ENCODE peak calls at places on chromosomes 6 and 20, in eight cellular contexts. One of them, this sample, is unnamed.

GRCh38 chr20:19577692-19578091 is 180.4 kb upstream of the RIN2 start:
- DNase-seq in IMR-90: no peak
- DNase-seq in right lobe of liver: no peak
- DNase-seq in esophagus muscularis mucosa: no peak
- DNase-seq in gastrocnemius medialis: no peak
- DNase-seq in stomach: no peak
- DNase-seq in body of pancreas: no peak
- DNase-seq in sigmoid colon: no peak
- DNase-seq in this sample: no peak

GRCh38 chr6:157276134-157276532 is 47.2 kb downstream of the TMEM242 start:
- DNase-seq in IMR-90: no peak
- DNase-seq in right lobe of liver: no peak
- DNase-seq in esophagus muscularis mucosa: no peak
- DNase-seq in gastrocnemius medialis: no peak
- DNase-seq in stomach: no peak
- DNase-seq in body of pancreas: peak; percentile 53
- DNase-seq in sigmoid colon: no peak
- DNase-seq in this sample: no peak

GRCh38 chr6:18308070-18308735 is 43.9 kb upstream of the DEK start:
- DNase-seq in IMR-90: peak; percentile 89
- DNase-seq in right lobe of liver: no peak
- DNase-seq in esophagus muscularis mucosa: no peak
- DNase-seq in gastrocnemius medialis: no peak
- DNase-seq in stomach: no peak
- DNase-seq in body of pancreas: no peak
- DNase-seq in sigmoid colon: no peak
- DNase-seq in this sample: no peak

GRCh38 chr6:166366921-166367320 is 15.8 kb downstream of the MPC1 start:
- DNase-seq in IMR-90: no peak
- DNase-seq in right lobe of liver: no peak
- DNase-seq in esophagus muscularis mucosa: no peak
- DNase-seq in gastrocnemius medialis: no peak
- DNase-seq in stomach: no peak
- DNase-seq in body of pancreas: no peak
- DNase-seq in sigmoid colon: no peak
- DNase-seq in this sample: no peak

GRCh38 chr6:31266721-31267360 is 5.1 kb downstream of the HLA-C start:
- DNase-seq in IMR-90: no peak
- DNase-seq in right lobe of liver: no peak
- DNase-seq in esophagus muscularis mucosa: no peak
- DNase-seq in gastrocnemius medialis: no peak
- DNase-seq in stomach: no peak
- DNase-seq in body of pancreas: no peak
- DNase-seq in sigmoid colon: no peak
- DNase-seq in this sample: no peak

GRCh38 chr20:34922654-34923381 is 32.8 kb downstream of the GSS start:
- DNase-seq in IMR-90: peak; percentile 83
- DNase-seq in right lobe of liver: no peak
- DNase-seq in esophagus muscularis mucosa: no peak
- DNase-seq in gastrocnemius medialis: peak; percentile 76
- DNase-seq in stomach: peak; percentile 42
- DNase-seq in body of pancreas: peak; percentile 46
- DNase-seq in sigmoid colon: no peak
- DNase-seq in this sample: peak; percentile 60

GRCh38 chr6:109239918-109240321 is 142.3 kb downstream of the CD164 start:
- DNase-seq in IMR-90: no peak
- DNase-seq in right lobe of liver: no peak
- DNase-seq in esophagus muscularis mucosa: peak; percentile 24
- DNase-seq in gastrocnemius medialis: no peak
- DNase-seq in stomach: no peak
- DNase-seq in body of pancreas: no peak
- DNase-seq in sigmoid colon: no peak
- DNase-seq in this sample: no peak

GRCh38 chr6:658244-658643 is 1.3 kb upstream of the HUS1B start:
- DNase-seq in IMR-90: peak; percentile 88
- DNase-seq in right lobe of liver: no peak
- DNase-seq in esophagus muscularis mucosa: no peak
- DNase-seq in gastrocnemius medialis: no peak
- DNase-seq in stomach: no peak
- DNase-seq in body of pancreas: no peak
- DNase-seq in sigmoid colon: no peak
- DNase-seq in this sample: no peak

GRCh38 chr6:158911746-158912158 is 88.2 kb downstream of the RSPH3 start:
- DNase-seq in IMR-90: no peak
- DNase-seq in right lobe of liver: no peak
- DNase-seq in esophagus muscularis mucosa: no peak
- DNase-seq in gastrocnemius medialis: no peak
- DNase-seq in stomach: peak; percentile 37
- DNase-seq in body of pancreas: no peak
- DNase-seq in sigmoid colon: no peak
- DNase-seq in this sample: no peak

GRCh38 chr6:30614843-30615218 is 2.2 kb downstream of the PPP1R10 start:
- DNase-seq in IMR-90: peak; percentile 98
- DNase-seq in right lobe of liver: peak; percentile 60
- DNase-seq in esophagus muscularis mucosa: peak; percentile 95
- DNase-seq in gastrocnemius medialis: peak; percentile 93
- DNase-seq in stomach: peak; percentile 83
- DNase-seq in body of pancreas: peak; percentile 88
- DNase-seq in sigmoid colon: peak; percentile 96
- DNase-seq in this sample: peak; percentile 93

GRCh38 chr6:144195671-144196070 is 45.4 kb downstream of the STX11 start:
- DNase-seq in IMR-90: peak; percentile 62
- DNase-seq in right lobe of liver: no peak
- DNase-seq in esophagus muscularis mucosa: no peak
- DNase-seq in gastrocnemius medialis: no peak
- DNase-seq in stomach: no peak
- DNase-seq in body of pancreas: no peak
- DNase-seq in sigmoid colon: no peak
- DNase-seq in this sample: no peak

GRCh38 chr6:155872961-155873360 is 417.3 kb upstream of the NOX3 start:
- DNase-seq in IMR-90: no peak
- DNase-seq in right lobe of liver: no peak
- DNase-seq in esophagus muscularis mucosa: no peak
- DNase-seq in gastrocnemius medialis: no peak
- DNase-seq in stomach: no peak
- DNase-seq in body of pancreas: no peak
- DNase-seq in sigmoid colon: no peak
- DNase-seq in this sample: no peak

GRCh38 chr6:46879003-46879402 is 42.7 kb downstream of the ADGRF5 start:
- DNase-seq in IMR-90: no peak
- DNase-seq in right lobe of liver: no peak
- DNase-seq in esophagus muscularis mucosa: no peak
- DNase-seq in gastrocnemius medialis: no peak
- DNase-seq in stomach: no peak
- DNase-seq in body of pancreas: no peak
- DNase-seq in sigmoid colon: no peak
- DNase-seq in this sample: no peak

GRCh38 chr6:143449731-143450452 is 603 bp downstream of the ADAT2 start:
- DNase-seq in IMR-90: peak; percentile 23
- DNase-seq in right lobe of liver: peak; percentile 25
- DNase-seq in esophagus muscularis mucosa: no peak
- DNase-seq in gastrocnemius medialis: peak; percentile 12
- DNase-seq in stomach: no peak
- DNase-seq in body of pancreas: peak; percentile 26
- DNase-seq in sigmoid colon: no peak
- DNase-seq in this sample: peak; percentile 17

GRCh38 chr20:25324412-25324811 is 66.2 kb downstream of the ABHD12 start:
- DNase-seq in IMR-90: no peak
- DNase-seq in right lobe of liver: peak; percentile 58
- DNase-seq in esophagus muscularis mucosa: no peak
- DNase-seq in gastrocnemius medialis: peak; percentile 54
- DNase-seq in stomach: no peak
- DNase-seq in body of pancreas: no peak
- DNase-seq in sigmoid colon: no peak
- DNase-seq in this sample: no peak

GRCh38 chr6:69732640-69733039 is 64.2 kb downstream of the LMBRD1 start:
- DNase-seq in IMR-90: no peak
- DNase-seq in right lobe of liver: no peak
- DNase-seq in esophagus muscularis mucosa: no peak
- DNase-seq in gastrocnemius medialis: no peak
- DNase-seq in stomach: no peak
- DNase-seq in body of pancreas: no peak
- DNase-seq in sigmoid colon: no peak
- DNase-seq in this sample: no peak

GRCh38 chr20:56503911-56504310 is 20.6 kb upstream of the FAM209A start:
- DNase-seq in IMR-90: no peak
- DNase-seq in right lobe of liver: no peak
- DNase-seq in esophagus muscularis mucosa: no peak
- DNase-seq in gastrocnemius medialis: no peak
- DNase-seq in stomach: no peak
- DNase-seq in body of pancreas: no peak
- DNase-seq in sigmoid colon: no peak
- DNase-seq in this sample: no peak

GRCh38 chr6:124027392-124027791 is 223.7 kb downstream of the NKAIN2 start:
- DNase-seq in IMR-90: no peak
- DNase-seq in right lobe of liver: no peak
- DNase-seq in esophagus muscularis mucosa: no peak
- DNase-seq in gastrocnemius medialis: no peak
- DNase-seq in stomach: no peak
- DNase-seq in body of pancreas: no peak
- DNase-seq in sigmoid colon: no peak
- DNase-seq in this sample: no peak

GRCh38 chr6:71698698-71699097 is 187.7 kb upstream of the RIMS1 start:
- DNase-seq in IMR-90: no peak
- DNase-seq in right lobe of liver: no peak
- DNase-seq in esophagus muscularis mucosa: no peak
- DNase-seq in gastrocnemius medialis: no peak
- DNase-seq in stomach: no peak
- DNase-seq in body of pancreas: no peak
- DNase-seq in sigmoid colon: no peak
- DNase-seq in this sample: no peak

GRCh38 chr20:21105429-21106170 is 558 bp downstream of the LINC00237 start:
- DNase-seq in IMR-90: no peak
- DNase-seq in right lobe of liver: no peak
- DNase-seq in esophagus muscularis mucosa: no peak
- DNase-seq in gastrocnemius medialis: no peak
- DNase-seq in stomach: no peak
- DNase-seq in body of pancreas: no peak
- DNase-seq in sigmoid colon: no peak
- DNase-seq in this sample: no peak

GRCh38 chr20:58366016-58366415 is 23.0 kb upstream of the VAPB start:
- DNase-seq in IMR-90: no peak
- DNase-seq in right lobe of liver: no peak
- DNase-seq in esophagus muscularis mucosa: no peak
- DNase-seq in gastrocnemius medialis: no peak
- DNase-seq in stomach: no peak
- DNase-seq in body of pancreas: no peak
- DNase-seq in sigmoid colon: no peak
- DNase-seq in this sample: no peak

GRCh38 chr6:142155895-142156757 is 9.1 kb downstream of the VTA1 start:
- DNase-seq in IMR-90: peak; percentile 37
- DNase-seq in right lobe of liver: no peak
- DNase-seq in esophagus muscularis mucosa: no peak
- DNase-seq in gastrocnemius medialis: no peak
- DNase-seq in stomach: no peak
- DNase-seq in body of pancreas: no peak
- DNase-seq in sigmoid colon: no peak
- DNase-seq in this sample: no peak

GRCh38 chr20:2840138-2840966 is at the start of the genes PCED1A and VPS16:
- DNase-seq in IMR-90: peak; percentile 85
- DNase-seq in right lobe of liver: peak; percentile 90
- DNase-seq in esophagus muscularis mucosa: peak; percentile 96
- DNase-seq in gastrocnemius medialis: peak; percentile 82
- DNase-seq in stomach: peak; percentile 89
- DNase-seq in body of pancreas: peak; percentile 87
- DNase-seq in sigmoid colon: peak; percentile 93
- DNase-seq in this sample: peak; percentile 80
- TF ChIP-seq POLR2A in IMR-90: no peak
- TF ChIP-seq POLR2A in right lobe of liver: peak; percentile 64
- TF ChIP-seq POLR2A in esophagus muscularis mucosa: no peak
- TF ChIP-seq POLR2A in gastrocnemius medialis: peak; percentile 60
- TF ChIP-seq POLR2A in stomach: no peak
- TF ChIP-seq POLR2A in body of pancreas: peak; percentile 72
- TF ChIP-seq POLR2A in sigmoid colon: peak; percentile 25
- TF ChIP-seq POLR2A in this sample: peak; percentile 46

GRCh38 chr20:59756241-59756640 is 151.9 kb downstream of the PHACTR3 start:
- DNase-seq in IMR-90: no peak
- DNase-seq in right lobe of liver: no peak
- DNase-seq in esophagus muscularis mucosa: no peak
- DNase-seq in gastrocnemius medialis: no peak
- DNase-seq in stomach: no peak
- DNase-seq in body of pancreas: no peak
- DNase-seq in sigmoid colon: no peak
- DNase-seq in this sample: no peak
- H3K27ac ChIP-seq in IMR-90: no peak overlapping the region
- H3K27ac ChIP-seq in right lobe of liver: no peak overlapping the region
- H3K27ac ChIP-seq in esophagus muscularis mucosa: no peak overlapping the region
- H3K27ac ChIP-seq in gastrocnemius medialis: no peak overlapping the region
- H3K27ac ChIP-seq in stomach: no peak overlapping the region
- H3K27ac ChIP-seq in body of pancreas: no peak overlapping the region
- H3K27ac ChIP-seq in sigmoid colon: no peak overlapping the region
- H3K27ac ChIP-seq in this sample: no peak overlapping the region

GRCh38 chr6:101129851-101130250 is 248.7 kb upstream of the ASCC3 start:
- DNase-seq in IMR-90: no peak
- DNase-seq in right lobe of liver: no peak
- DNase-seq in esophagus muscularis mucosa: no peak
- DNase-seq in gastrocnemius medialis: no peak
- DNase-seq in stomach: no peak
- DNase-seq in body of pancreas: no peak
- DNase-seq in sigmoid colon: no peak
- DNase-seq in this sample: no peak
- H3K27me3 ChIP-seq in IMR-90: no peaks in the 10 kb centered on the region
- H3K27me3 ChIP-seq in right lobe of liver: no peaks in the 10 kb centered on the region
- H3K27me3 ChIP-seq in esophagus muscularis mucosa: no peaks in the 10 kb centered on the region
- H3K27me3 ChIP-seq in gastrocnemius medialis: no peaks in the 10 kb centered on the region
- H3K27me3 ChIP-seq in stomach: no peaks in the 10 kb centered on the region
- H3K27me3 ChIP-seq in body of pancreas: no peaks in the 10 kb centered on the region
- H3K27me3 ChIP-seq in sigmoid colon: no peaks in the 10 kb centered on the region
- H3K27me3 ChIP-seq in this sample: no peaks in the 10 kb centered on the region

GRCh38 chr6:99119109-99120031 is 171.6 kb upstream of the FBXL4 start:
- DNase-seq in IMR-90: peak; percentile 39
- DNase-seq in right lobe of liver: no peak
- DNase-seq in esophagus muscularis mucosa: no peak
- DNase-seq in gastrocnemius medialis: no peak
- DNase-seq in stomach: no peak
- DNase-seq in body of pancreas: peak; percentile 14
- DNase-seq in sigmoid colon: no peak
- DNase-seq in this sample: peak; percentile 13

DNA sequence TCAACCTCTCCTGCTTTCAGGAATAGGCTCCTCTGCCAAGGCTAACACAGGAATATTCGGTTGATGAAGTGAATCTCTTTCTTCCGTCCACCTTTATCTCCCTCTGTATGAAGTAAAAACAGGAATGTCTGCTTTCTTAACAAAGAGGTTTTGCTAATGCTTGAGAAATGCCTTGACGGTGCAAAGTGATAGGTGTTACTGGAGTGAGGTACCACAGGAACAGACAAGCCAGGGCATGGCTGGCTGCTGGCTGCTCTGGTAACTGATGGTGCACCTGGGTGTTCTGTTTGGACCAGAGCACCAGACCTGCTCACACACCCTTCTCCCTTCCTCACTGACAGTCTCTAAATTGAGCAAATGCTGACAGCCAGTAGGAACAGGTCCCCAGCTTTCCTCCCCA is 174.0 kb upstream of the FBXL4 start:
- DNase-seq in IMR-90: no peak
- DNase-seq in right lobe of liver: no peak
- DNase-seq in esophagus muscularis mucosa: no peak
- DNase-seq in gastrocnemius medialis: no peak
- DNase-seq in stomach: no peak
- DNase-seq in body of pancreas: no peak
- DNase-seq in sigmoid colon: no peak
- DNase-seq in this sample: peak; percentile 19
- TF ChIP-seq POLR2A in IMR-90: no peak
- TF ChIP-seq POLR2A in right lobe of liver: no peak
- TF ChIP-seq POLR2A in esophagus muscularis mucosa: no peak
- TF ChIP-seq POLR2A in gastrocnemius medialis: no peak
- TF ChIP-seq POLR2A in stomach: no peak
- TF ChIP-seq POLR2A in body of pancreas: no peak
- TF ChIP-seq POLR2A in sigmoid colon: no peak
- TF ChIP-seq POLR2A in this sample: no peak

This sample was measured in prostate gland.